ENCODE peak calls at places on chromosome 16, in nine cellular contexts. H is T-helper 2 cell, S is thoracic aorta, D is T-cell, A is mucosa of gallbladder, N is hippocampal formation, B is GM19239, C is neural crest cell, Z is left ventricle myocardium inferior. P is an unnamed sample.

GRCh38 chr16:29025218-29025617 is 40.4 kb downstream of the LAT start:
- DNase-seq in H (no peak), S (no peak), D (no peak), A (no peak), N (no peak), B (no peak), C (no peak), Z (no peak), P (no peak)

GRCh38 chr16:23948949-23949392 is 113.2 kb downstream of the PRKCB start:
- DNase-seq in H (peak), S (no peak), D (peak), A (peak), N (no peak), B (no peak), C (no peak), Z (no peak), P (no peak)

GRCh38 chr16:84065536-84066132 is 23.0 kb upstream of the SLC38A8 start:
- DNase-seq in H (no peak), S (no peak), D (peak), A (peak), N (peak), B (no peak), C (peak), Z (no peak), P (no peak)

GRCh38 chr16:15811778-15812750 is 44.8 kb downstream of the MYH11 start:
- DNase-seq in H (no peak), S (peak), D (no peak), A (no peak), N (no peak), B (no peak), C (no peak), Z (no peak), P (no peak)

GRCh38 chr16:4231367-4231766 is 10.5 kb downstream of the SRL start:
- DNase-seq in H (no peak), S (no peak), D (no peak), A (no peak), N (no peak), B (no peak), C (no peak), Z (no peak), P (no peak)

GRCh38 chr16:49274936-49275730 is 6.5 kb downstream of the CBLN1 start:
- DNase-seq in H (no peak), S (no peak), D (no peak), A (no peak), N (no peak), B (no peak), C (no peak), Z (no peak), P (no peak)

GRCh38 chr16:88376053-88376834 is 6.5 kb upstream of the ZNF469 start:
- DNase-seq in H (no peak), S (no peak), D (no peak), A (no peak), N (peak), B (no peak), C (peak), Z (peak), P (peak)

GRCh38 chr16:31138621-31139578 is 3.4 kb upstream of the PRSS8 start:
- DNase-seq in H (no peak), S (peak), D (no peak), A (peak), N (no peak), B (no peak), C (no peak), Z (peak), P (peak)

GRCh38 chr16:67936876-67937605 is 391 bp upstream of the PSMB10 start:
- DNase-seq in H (peak), S (no peak), D (peak), A (peak), N (peak), B (peak), C (no peak), Z (no peak), P (no peak)

GRCh38 chr16:88466175-88466862 is 13.2 kb downstream of the ZFPM1 start:
- DNase-seq in H (no peak), S (no peak), D (no peak), A (no peak), N (no peak), B (peak), C (no peak), Z (no peak), P (no peak)

GRCh38 chr16:10791048-10791447 is 27.5 kb downstream of the TVP23A start:
- DNase-seq in H (no peak), S (no peak), D (no peak), A (no peak), N (no peak), B (no peak), C (no peak), Z (no peak), P (no peak)

GRCh38 chr16:19109288-19109664 is 4.5 kb upstream of the ITPRIPL2 start:
- DNase-seq in H (no peak), S (no peak), D (no peak), A (no peak), N (no peak), B (no peak), C (no peak), Z (no peak), P (no peak)

GRCh38 chr16:76749780-76750375 is 441.1 kb upstream of the MON1B start:
- DNase-seq in H (no peak), S (no peak), D (no peak), A (no peak), N (no peak), B (no peak), C (no peak), Z (no peak), P (no peak)

GRCh38 chr16:69381231-69381630 is 4.6 kb downstream of the TERF2 start:
- DNase-seq in H (no peak), S (no peak), D (no peak), A (no peak), N (no peak), B (no peak), C (no peak), Z (no peak), P (no peak)

GRCh38 chr16:58127033-58127556 is 2.1 kb downstream of the CFAP20 start:
- DNase-seq in H (no peak), S (no peak), D (peak), A (no peak), N (no peak), B (no peak), C (no peak), Z (no peak), P (no peak)

GRCh38 chr16:62225675-62226074 is 189.4 kb upstream of the CDH8 start:
- DNase-seq in H (peak), S (no peak), D (no peak), A (peak), N (peak), B (no peak), C (peak), Z (peak), P (peak)

P was measured in lower lobe of right lung.